ENCODE peak calls at places on chromosomes 1 and 21, in ten cellular contexts. One of them, this sample, is unnamed.

GRCh38 chr1:38327559-38327973 is 281.0 kb upstream of the POU3F1 start:
- DNase-seq in fibroblast of lung: no peak
- DNase-seq in AG09309: no peak
- DNase-seq in hepatocyte: no peak
- DNase-seq in CD4-positive, alpha-beta T cell: no peak
- DNase-seq in lung: no peak
- DNase-seq in neural crest cell: no peak
- DNase-seq in Caco-2: no peak
- DNase-seq in fibroblast of villous mesenchyme: no peak
- DNase-seq in nephron progenitor cell: no peak
- DNase-seq in this sample: peak

GRCh38 chr1:26019641-26020315 is 1.8 kb upstream of the EXTL1 start:
- DNase-seq in nephron progenitor cell: no peak
- DNase-seq in neural crest cell: no peak
- DNase-seq in fibroblast of villous mesenchyme: no peak
- DNase-seq in lung: no peak
- DNase-seq in hepatocyte: no peak
- DNase-seq in CD4-positive, alpha-beta T cell: no peak
- DNase-seq in fibroblast of lung: no peak
- DNase-seq in Caco-2: no peak
- DNase-seq in AG09309: no peak
- DNase-seq in this sample: no peak

GRCh38 chr1:170692866-170693575 is 29.1 kb downstream of the PRRX1 start:
- DNase-seq in hepatocyte: no peak
- DNase-seq in lung: no peak
- DNase-seq in Caco-2: no peak
- DNase-seq in CD4-positive, alpha-beta T cell: no peak
- DNase-seq in fibroblast of lung: peak
- DNase-seq in fibroblast of villous mesenchyme: peak
- DNase-seq in nephron progenitor cell: no peak
- DNase-seq in neural crest cell: no peak
- DNase-seq in AG09309: no peak
- DNase-seq in this sample: no peak

GRCh38 chr1:44151808-44152207 is 10.4 kb upstream of the KLF18 start:
- DNase-seq in lung: no peak
- DNase-seq in AG09309: no peak
- DNase-seq in neural crest cell: no peak
- DNase-seq in fibroblast of villous mesenchyme: no peak
- DNase-seq in fibroblast of lung: no peak
- DNase-seq in CD4-positive, alpha-beta T cell: no peak
- DNase-seq in nephron progenitor cell: no peak
- DNase-seq in Caco-2: no peak
- DNase-seq in hepatocyte: no peak
- DNase-seq in this sample: no peak

GRCh38 chr1:201570886-201571624 is 32.1 kb downstream of the NAV1 start:
- DNase-seq in neural crest cell: no peak
- DNase-seq in lung: no peak
- DNase-seq in nephron progenitor cell: no peak
- DNase-seq in CD4-positive, alpha-beta T cell: no peak
- DNase-seq in AG09309: no peak
- DNase-seq in Caco-2: no peak
- DNase-seq in fibroblast of lung: no peak
- DNase-seq in fibroblast of villous mesenchyme: no peak
- DNase-seq in hepatocyte: no peak
- DNase-seq in this sample: no peak

GRCh38 chr1:47406966-47407365 is 9.1 kb upstream of the FOXE3 start:
- DNase-seq in hepatocyte: no peak
- DNase-seq in CD4-positive, alpha-beta T cell: no peak
- DNase-seq in AG09309: no peak
- DNase-seq in neural crest cell: no peak
- DNase-seq in nephron progenitor cell: no peak
- DNase-seq in Caco-2: no peak
- DNase-seq in lung: no peak
- DNase-seq in fibroblast of villous mesenchyme: no peak
- DNase-seq in fibroblast of lung: no peak
- DNase-seq in this sample: no peak

GRCh38 chr1:12424150-12424549 is 193.9 kb downstream of the DHRS3 start:
- DNase-seq in neural crest cell: no peak
- DNase-seq in AG09309: peak
- DNase-seq in CD4-positive, alpha-beta T cell: no peak
- DNase-seq in fibroblast of lung: peak
- DNase-seq in fibroblast of villous mesenchyme: peak
- DNase-seq in hepatocyte: no peak
- DNase-seq in nephron progenitor cell: no peak
- DNase-seq in Caco-2: no peak
- DNase-seq in lung: no peak
- DNase-seq in this sample: no peak

GRCh38 chr21:35401476-35401875 is 352.4 kb upstream of the RUNX1 start:
- DNase-seq in CD4-positive, alpha-beta T cell: no peak
- DNase-seq in fibroblast of villous mesenchyme: no peak
- DNase-seq in AG09309: no peak
- DNase-seq in lung: no peak
- DNase-seq in hepatocyte: no peak
- DNase-seq in fibroblast of lung: no peak
- DNase-seq in nephron progenitor cell: no peak
- DNase-seq in neural crest cell: no peak
- DNase-seq in Caco-2: no peak
- DNase-seq in this sample: no peak

GRCh38 chr1:226632922-226633351 is 84.4 kb downstream of the STUM start:
- DNase-seq in fibroblast of villous mesenchyme: no peak
- DNase-seq in Caco-2: no peak
- DNase-seq in neural crest cell: no peak
- DNase-seq in AG09309: no peak
- DNase-seq in hepatocyte: no peak
- DNase-seq in fibroblast of lung: no peak
- DNase-seq in lung: no peak
- DNase-seq in nephron progenitor cell: no peak
- DNase-seq in CD4-positive, alpha-beta T cell: no peak
- DNase-seq in this sample: no peak

GRCh38 chr1:18110598-18110939 is 3.0 kb downstream of the IGSF21 start:
- DNase-seq in neural crest cell: no peak
- DNase-seq in Caco-2: no peak
- DNase-seq in nephron progenitor cell: peak
- DNase-seq in AG09309: no peak
- DNase-seq in fibroblast of villous mesenchyme: no peak
- DNase-seq in fibroblast of lung: no peak
- DNase-seq in CD4-positive, alpha-beta T cell: no peak
- DNase-seq in hepatocyte: no peak
- DNase-seq in lung: no peak
- DNase-seq in this sample: no peak

GRCh38 chr1:213176341-213176740 is 125.3 kb downstream of the RPS6KC1 start:
- DNase-seq in nephron progenitor cell: no peak
- DNase-seq in fibroblast of lung: no peak
- DNase-seq in fibroblast of villous mesenchyme: no peak
- DNase-seq in CD4-positive, alpha-beta T cell: no peak
- DNase-seq in neural crest cell: no peak
- DNase-seq in lung: no peak
- DNase-seq in hepatocyte: no peak
- DNase-seq in Caco-2: no peak
- DNase-seq in AG09309: no peak
- DNase-seq in this sample: no peak

GRCh38 chr1:53787655-53788054 is 48.7 kb upstream of the GLIS1 start:
- DNase-seq in fibroblast of villous mesenchyme: no peak
- DNase-seq in hepatocyte: no peak
- DNase-seq in neural crest cell: no peak
- DNase-seq in fibroblast of lung: no peak
- DNase-seq in AG09309: no peak
- DNase-seq in lung: no peak
- DNase-seq in nephron progenitor cell: no peak
- DNase-seq in CD4-positive, alpha-beta T cell: no peak
- DNase-seq in Caco-2: no peak
- DNase-seq in this sample: no peak

GRCh38 chr21:35178812-35179211 is 129.7 kb upstream of the RUNX1 start:
- DNase-seq in Caco-2: no peak
- DNase-seq in fibroblast of villous mesenchyme: no peak
- DNase-seq in neural crest cell: no peak
- DNase-seq in AG09309: no peak
- DNase-seq in hepatocyte: no peak
- DNase-seq in CD4-positive, alpha-beta T cell: no peak
- DNase-seq in nephron progenitor cell: no peak
- DNase-seq in fibroblast of lung: peak
- DNase-seq in lung: no peak
- DNase-seq in this sample: no peak

GRCh38 chr1:169595764-169596711 is 9.8 kb upstream of the F5 start:
- DNase-seq in CD4-positive, alpha-beta T cell: no peak
- DNase-seq in fibroblast of lung: peak
- DNase-seq in Caco-2: peak
- DNase-seq in AG09309: no peak
- DNase-seq in nephron progenitor cell: peak
- DNase-seq in lung: no peak
- DNase-seq in neural crest cell: no peak
- DNase-seq in hepatocyte: peak
- DNase-seq in fibroblast of villous mesenchyme: peak
- DNase-seq in this sample: no peak

GRCh38 chr1:169604781-169605560 is 18.7 kb upstream of the F5 start:
- DNase-seq in CD4-positive, alpha-beta T cell: peak
- DNase-seq in fibroblast of villous mesenchyme: no peak
- DNase-seq in Caco-2: no peak
- DNase-seq in hepatocyte: no peak
- DNase-seq in lung: peak
- DNase-seq in AG09309: no peak
- DNase-seq in fibroblast of lung: no peak
- DNase-seq in nephron progenitor cell: no peak
- DNase-seq in neural crest cell: no peak
- DNase-seq in this sample: no peak

GRCh38 chr1:169601096-169601881 is 15.0 kb upstream of the F5 start:
- DNase-seq in lung: no peak
- DNase-seq in neural crest cell: no peak
- DNase-seq in hepatocyte: peak
- DNase-seq in fibroblast of villous mesenchyme: peak
- DNase-seq in AG09309: no peak
- DNase-seq in CD4-positive, alpha-beta T cell: no peak
- DNase-seq in fibroblast of lung: peak
- DNase-seq in nephron progenitor cell: no peak
- DNase-seq in Caco-2: peak
- DNase-seq in this sample: no peak
- TF ChIP-seq CTCF in lung: peak
- TF ChIP-seq CTCF in neural crest cell: peak
- TF ChIP-seq CTCF in hepatocyte: peak
- TF ChIP-seq CTCF in fibroblast of villous mesenchyme: peak
- TF ChIP-seq CTCF in AG09309: peak
- TF ChIP-seq CTCF in CD4-positive, alpha-beta T cell: peak
- TF ChIP-seq CTCF in fibroblast of lung: peak
- TF ChIP-seq CTCF in nephron progenitor cell: no peak
- TF ChIP-seq CTCF in Caco-2: peak
- TF ChIP-seq CTCF in this sample: peak

GRCh38 chr1:169196566-169196965 is 90.1 kb downstream of the ATP1B1 start:
- DNase-seq in fibroblast of villous mesenchyme: no peak
- DNase-seq in hepatocyte: no peak
- DNase-seq in lung: no peak
- DNase-seq in CD4-positive, alpha-beta T cell: no peak
- DNase-seq in AG09309: no peak
- DNase-seq in nephron progenitor cell: no peak
- DNase-seq in neural crest cell: no peak
- DNase-seq in fibroblast of lung: no peak
- DNase-seq in Caco-2: no peak
- DNase-seq in this sample: no peak

GRCh38 chr1:169193191-169193850 is 86.8 kb downstream of the ATP1B1 start:
- DNase-seq in hepatocyte: peak
- DNase-seq in neural crest cell: no peak
- DNase-seq in Caco-2: peak
- DNase-seq in CD4-positive, alpha-beta T cell: no peak
- DNase-seq in AG09309: no peak
- DNase-seq in lung: no peak
- DNase-seq in fibroblast of villous mesenchyme: peak
- DNase-seq in nephron progenitor cell: no peak
- DNase-seq in fibroblast of lung: peak
- DNase-seq in this sample: no peak
- TF ChIP-seq CTCF in hepatocyte: peak
- TF ChIP-seq CTCF in neural crest cell: no peak
- TF ChIP-seq CTCF in Caco-2: no peak
- TF ChIP-seq CTCF in CD4-positive, alpha-beta T cell: no peak
- TF ChIP-seq CTCF in AG09309: no peak
- TF ChIP-seq CTCF in lung: no peak
- TF ChIP-seq CTCF in fibroblast of villous mesenchyme: no peak
- TF ChIP-seq CTCF in nephron progenitor cell: no peak
- TF ChIP-seq CTCF in fibroblast of lung: no peak
- TF ChIP-seq CTCF in this sample: peak

GRCh38 chr1:14538335-14538734 is 60.1 kb upstream of the KAZN start:
- DNase-seq in fibroblast of villous mesenchyme: no peak
- DNase-seq in CD4-positive, alpha-beta T cell: no peak
- DNase-seq in neural crest cell: no peak
- DNase-seq in AG09309: no peak
- DNase-seq in Caco-2: no peak
- DNase-seq in hepatocyte: no peak
- DNase-seq in fibroblast of lung: no peak
- DNase-seq in lung: no peak
- DNase-seq in nephron progenitor cell: no peak
- DNase-seq in this sample: no peak
- TF ChIP-seq CTCF in fibroblast of villous mesenchyme: peak
- TF ChIP-seq CTCF in CD4-positive, alpha-beta T cell: no peak
- TF ChIP-seq CTCF in neural crest cell: peak
- TF ChIP-seq CTCF in AG09309: peak
- TF ChIP-seq CTCF in Caco-2: no peak
- TF ChIP-seq CTCF in hepatocyte: no peak
- TF ChIP-seq CTCF in fibroblast of lung: peak
- TF ChIP-seq CTCF in lung: no peak
- TF ChIP-seq CTCF in nephron progenitor cell: no peak
- TF ChIP-seq CTCF in this sample: no peak

DNA sequence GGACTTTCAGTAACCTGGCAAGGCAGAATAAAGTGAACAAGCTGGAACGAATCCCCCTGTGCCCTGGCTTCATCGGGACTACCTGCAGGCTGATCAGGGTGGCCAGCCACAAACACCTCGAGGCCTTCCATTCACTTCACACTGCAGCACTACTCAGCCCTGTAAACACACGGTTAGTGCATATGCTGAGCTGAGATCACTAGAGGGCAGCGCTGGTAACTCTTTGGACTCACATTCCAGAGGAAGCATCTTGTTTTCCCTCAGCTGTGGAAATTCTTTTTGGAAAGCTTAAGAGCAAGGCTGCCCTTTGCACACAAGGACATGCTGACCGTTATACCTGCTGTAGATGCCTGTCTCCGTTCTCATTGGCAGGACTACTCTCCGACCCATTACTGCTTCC is 32.1 kb downstream of the PCSK9 start:
- DNase-seq in fibroblast of villous mesenchyme: peak
- DNase-seq in neural crest cell: peak
- DNase-seq in lung: no peak
- DNase-seq in nephron progenitor cell: peak
- DNase-seq in CD4-positive, alpha-beta T cell: no peak
- DNase-seq in hepatocyte: peak
- DNase-seq in AG09309: no peak
- DNase-seq in Caco-2: peak
- DNase-seq in fibroblast of lung: peak
- DNase-seq in this sample: no peak
- TF ChIP-seq CTCF in fibroblast of villous mesenchyme: peak
- TF ChIP-seq CTCF in neural crest cell: peak
- TF ChIP-seq CTCF in lung: no peak
- TF ChIP-seq CTCF in nephron progenitor cell: peak
- TF ChIP-seq CTCF in CD4-positive, alpha-beta T cell: no peak
- TF ChIP-seq CTCF in hepatocyte: peak
- TF ChIP-seq CTCF in AG09309: peak
- TF ChIP-seq CTCF in Caco-2: peak
- TF ChIP-seq CTCF in fibroblast of lung: peak
- TF ChIP-seq CTCF in this sample: peak

DNA sequence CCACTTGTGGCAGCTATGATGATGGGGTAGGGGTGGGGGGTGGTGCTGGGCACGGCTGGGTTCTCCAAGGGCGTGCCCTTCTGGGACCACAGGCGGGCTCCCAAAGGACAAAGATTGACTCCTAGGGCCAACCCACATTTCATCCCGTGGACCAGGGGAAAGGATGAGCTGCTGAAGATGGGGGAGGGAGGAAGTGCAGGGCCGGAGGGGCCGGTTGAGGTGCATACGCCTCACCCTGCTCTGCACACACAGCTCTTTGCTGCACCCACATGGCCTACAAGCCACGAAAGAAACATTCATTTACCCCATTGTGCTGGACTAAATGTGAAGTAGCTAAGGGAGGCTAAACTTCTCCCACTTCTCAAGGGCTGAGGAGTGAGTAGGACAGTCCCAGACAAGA is 34.2 kb upstream of the GNPAT start:
- DNase-seq in CD4-positive, alpha-beta T cell: no peak
- DNase-seq in hepatocyte: no peak
- DNase-seq in lung: no peak
- DNase-seq in AG09309: no peak
- DNase-seq in nephron progenitor cell: no peak
- DNase-seq in fibroblast of lung: no peak
- DNase-seq in Caco-2: no peak
- DNase-seq in fibroblast of villous mesenchyme: peak
- DNase-seq in neural crest cell: no peak
- DNase-seq in this sample: no peak
- TF ChIP-seq CTCF in CD4-positive, alpha-beta T cell: no peak
- TF ChIP-seq CTCF in hepatocyte: peak
- TF ChIP-seq CTCF in lung: no peak
- TF ChIP-seq CTCF in AG09309: peak
- TF ChIP-seq CTCF in nephron progenitor cell: no peak
- TF ChIP-seq CTCF in fibroblast of lung: no peak
- TF ChIP-seq CTCF in Caco-2: peak
- TF ChIP-seq CTCF in fibroblast of villous mesenchyme: peak
- TF ChIP-seq CTCF in neural crest cell: no peak
- TF ChIP-seq CTCF in this sample: peak

This sample was measured in osteocyte.